ENCODE peak calls at places on chromosomes 16 and 17, in four cellular contexts. O is heart right ventricle, E is mucosa of descending colon, V is stomach. H is an unnamed sample.

GRCh38 chr16:24537474-24538337 is 1.7 kb upstream of the RBBP6 start:
- DNase-seq in O (no peak), E (no peak), V (no peak), H (no peak)

GRCh38 chr17:6079155-6079554 is 9.0 kb downstream of the WSCD1 start:
- DNase-seq in O (no peak), E (no peak), V (no peak), H (no peak)

GRCh38 chr16:57721765-57722499 is 13.6 kb upstream of the KATNB1 start:
- DNase-seq in O (no peak), E (no peak), V (no peak), H (no peak)

GRCh38 chr17:9331512-9332163 is 244.0 kb downstream of the STX8 start:
- DNase-seq in O (no peak), E (no peak), V (no peak), H (no peak)

GRCh38 chr16:58280146-58280845 is 14.5 kb downstream of the PRSS54 start:
- DNase-seq in O (no peak), E (no peak), V (no peak), H (no peak)

GRCh38 chr16:31008154-31008950 is 2.1 kb downstream of the STX1B start:
- DNase-seq in O (no peak), E (no peak), V (no peak), H (no peak)

GRCh38 chr17:83196973-83197880 is 117.8 kb downstream of the METRNL start:
- DNase-seq in O (no peak), E (peak; percentile 39), V (no peak), H (peak; percentile 15)

GRCh38 chr16:24849641-24850040 is 3.9 kb downstream of the SLC5A11 start:
- DNase-seq in O (no peak), E (no peak), V (no peak), H (no peak)

GRCh38 chr16:49921791-49922456 is 66.0 kb upstream of the ZNF423 start:
- DNase-seq in O (peak; percentile 65), E (no peak), V (peak; percentile 62), H (peak; percentile 68)

GRCh38 chr17:77829871-77830799 is 128.4 kb upstream of the TNRC6C start:
- DNase-seq in O (peak; percentile 86), E (no peak), V (no peak), H (peak; percentile 50)

GRCh38 chr17:73801455-73802100 is 157.3 kb upstream of the SDK2 start:
- DNase-seq in O (no peak), E (no peak), V (no peak), H (no peak)

GRCh38 chr17:39349246-39349645 is 52.2 kb downstream of the FBXL20 start:
- DNase-seq in O (no peak), E (no peak), V (no peak), H (no peak)

GRCh38 chr16:5502467-5502869 is 404.9 kb upstream of the EEF2KMT start:
- DNase-seq in O (no peak), E (no peak), V (no peak), H (no peak)

GRCh38 chr16:24936151-24936550 is 79.0 kb downstream of the ARHGAP17 start:
- DNase-seq in O (no peak), E (no peak), V (no peak), H (no peak)

GRCh38 chr17:31216053-31216751 is 80.8 kb downstream of the OMG start:
- DNase-seq in O (no peak), E (no peak), V (no peak), H (no peak)

GRCh38 chr16:54285414-54286066 is 1.0 kb downstream of the IRX3 start:
- DNase-seq in O (peak; percentile 27), E (no peak), V (peak; percentile 56), H (no peak)

GRCh38 chr16:75570351-75571104 is 4.3 kb downstream of the GABARAPL2 start:
- DNase-seq in O (no peak), E (no peak), V (no peak), H (no peak)

GRCh38 chr16:58418601-58419000 is 26.3 kb downstream of the GINS3 start:
- DNase-seq in O (peak; percentile 76), E (no peak), V (no peak), H (no peak)

GRCh38 chr17:66357037-66357436 is 54.6 kb downstream of the PRKCA start:
- DNase-seq in O (no peak), E (no peak), V (no peak), H (no peak)

GRCh38 chr16:56102159-56102798 is 89.0 kb upstream of the GNAO1 start:
- DNase-seq in O (peak; percentile 66), E (peak; percentile 62), V (no peak), H (no peak)

GRCh38 chr17:10797848-10798328 is 6.0 kb downstream of the TMEM238L start:
- DNase-seq in O (no peak), E (no peak), V (no peak), H (no peak)

GRCh38 chr16:86195863-86196630 is 297.1 kb downstream of the IRF8 start:
- DNase-seq in O (no peak), E (no peak), V (no peak), H (no peak)

GRCh38 chr17:80629298-80630028 is 84.8 kb downstream of the RPTOR start:
- DNase-seq in O (no peak), E (no peak), V (no peak), H (no peak)

GRCh38 chr17:77665833-77666232 is 292.7 kb upstream of the TNRC6C start:
- DNase-seq in O (no peak), E (no peak), V (no peak), H (no peak)

GRCh38 chr16:86707171-86707570 is 128.8 kb downstream of the FOXL1 start:
- DNase-seq in O (no peak), E (no peak), V (no peak), H (no peak)

GRCh38 chr17:29744121-29744520 is 121.4 kb upstream of the CORO6 start:
- DNase-seq in O (no peak), E (no peak), V (no peak), H (no peak)

GRCh38 chr16:17215306-17215705 is 255.5 kb downstream of the XYLT1 start:
- DNase-seq in O (no peak), E (no peak), V (no peak), H (no peak)

GRCh38 chr16:17213025-17213424 is 257.7 kb downstream of the XYLT1 start:
- DNase-seq in O (no peak), E (no peak), V (no peak), H (no peak)

GRCh38 chr16:17206712-17207111 is 264.0 kb downstream of the XYLT1 start:
- DNase-seq in O (no peak), E (no peak), V (no peak), H (no peak)

GRCh38 chr16:17213974-17214373 is 256.8 kb downstream of the XYLT1 start:
- DNase-seq in O (no peak), E (no peak), V (no peak), H (no peak)

DNA sequence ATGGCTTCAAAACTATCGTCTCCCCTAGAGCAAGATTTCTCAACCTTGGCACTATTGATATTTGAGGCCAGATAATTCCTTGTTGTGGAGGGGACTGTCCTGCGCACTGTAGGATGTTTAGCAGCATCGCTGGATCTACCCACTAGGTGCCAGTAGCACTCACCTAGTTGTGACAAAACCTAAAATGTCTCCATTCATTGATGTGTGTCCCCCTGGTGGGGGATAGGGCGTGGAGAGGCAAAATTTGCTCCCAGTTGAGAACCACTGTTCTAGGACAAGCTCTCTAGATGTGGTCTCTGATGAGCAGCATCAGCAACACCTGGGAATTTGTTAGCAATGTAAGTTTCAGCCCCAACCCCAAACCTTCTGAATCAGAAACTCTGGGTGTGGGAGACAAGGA is 259.0 kb downstream of the XYLT1 start:
- DNase-seq in O (no peak), E (no peak), V (no peak), H (no peak)
- H3K4me3 ChIP-seq in O (no peak overlapping the region), E (no peak overlapping the region), V (no peak overlapping the region), H (no peak overlapping the region)

GRCh38 chr17:907725-908124 is 71.9 kb downstream of the NXN start:
- DNase-seq in O (no peak), E (no peak), V (no peak), H (no peak)

GRCh38 chr17:901964-902363 is 77.6 kb downstream of the NXN start:
- DNase-seq in O (no peak), E (no peak), V (no peak), H (no peak)

GRCh38 chr17:900336-900735 is 79.2 kb downstream of the NXN start:
- DNase-seq in O (no peak), E (no peak), V (no peak), H (no peak)

GRCh38 chr17:897970-898619 is 81.5 kb downstream of the NXN start:
- DNase-seq in O (no peak), E (no peak), V (no peak), H (no peak)

GRCh38 chr17:902463-902862 is 77.1 kb downstream of the NXN start:
- DNase-seq in O (no peak), E (no peak), V (no peak), H (no peak)
- H3K9me3 ChIP-seq in O (no peaks in the 10 kb centered on the region), E (no peaks in the 10 kb centered on the region), V (no peaks in the 10 kb centered on the region), H (no peaks in the 10 kb centered on the region)

GRCh38 chr16:67441907-67442306 is 11.0 kb downstream of the HSD11B2 start:
- DNase-seq in O (no peak), E (no peak), V (peak; percentile 52), H (no peak)
- H3K4me1 ChIP-seq in O (peaks cover 66% of the 10 kb centered on the region), E (peaks cover 63% of the 10 kb centered on the region), V (peaks cover 63% of the 10 kb centered on the region), H (peaks cover 22% of the 10 kb centered on the region)

GRCh38 chr17:18017958-18018357 is 21.0 kb downstream of the ATPAF2 start:
- DNase-seq in O (no peak), E (no peak), V (peak; percentile 35), H (no peak)

GRCh38 chr17:18014006-18014405 is 25.0 kb downstream of the ATPAF2 start:
- DNase-seq in O (no peak), E (no peak), V (no peak), H (no peak)

GRCh38 chr17:18016426-18016825 is 22.5 kb downstream of the ATPAF2 start:
- DNase-seq in O (no peak), E (no peak), V (no peak), H (no peak)

GRCh38 chr17:18018411-18018921 is 20.5 kb downstream of the ATPAF2 start:
- DNase-seq in O (no peak), E (no peak), V (no peak), H (no peak)

DNA sequence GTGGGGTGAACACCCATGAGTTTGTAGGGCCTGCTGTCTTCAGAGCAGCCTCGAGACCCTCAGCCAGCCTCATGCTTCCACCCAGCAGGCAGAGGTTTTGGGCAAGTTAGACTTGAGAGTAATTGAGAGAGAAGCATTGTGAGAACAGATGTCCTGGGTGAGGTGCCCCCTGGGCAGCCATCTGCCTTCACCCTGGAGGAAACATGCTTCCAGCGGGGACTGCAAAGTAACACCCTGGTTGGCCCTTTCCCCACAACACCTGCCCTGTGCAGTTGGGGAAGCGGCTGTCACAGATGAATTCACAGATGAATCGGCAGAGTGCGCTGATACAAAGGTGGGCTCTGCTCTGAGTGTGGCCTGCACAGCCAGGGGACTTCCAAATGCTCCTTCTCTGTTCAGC is 23.4 kb downstream of the ATPAF2 start:
- DNase-seq in O (no peak), E (no peak), V (no peak), H (no peak)
- H3K4me3 ChIP-seq in O (no peak overlapping the region), E (no peak overlapping the region), V (no peak overlapping the region), H (no peak overlapping the region)

GRCh38 chr16:1305823-1306222 is 3.6 kb upstream of the UBE2I start:
- DNase-seq in O (no peak), E (peak; percentile 63), V (no peak), H (no peak)
- H3K9me3 ChIP-seq in O (no peaks in the 10 kb centered on the region), E (no peaks in the 10 kb centered on the region), V (no peaks in the 10 kb centered on the region), H (no peaks in the 10 kb centered on the region)

H was measured in breast epithelium.